ENCODE peak calls at places on chromosome 10, in nine cellular contexts. U is hepatocyte; P is NCI-H1694 treated with DMSO at 0.1 percent for 48 hours; I is epithelial cell of esophagus; F is activated CD4-positive, alpha-beta T cell treated with anti-CD3 and anti-CD28 coated beads, Interleukin-2, amount 50 U/mL, for 48 hours; X is ELF-1; H is HS-5; E is left cardiac atrium; Q is amniotic stem cell. A is an unnamed sample.

GRCh38 chr10:82150123-82150900 is 275.3 kb downstream of the NRG3 start:
- DNase-seq in Q (no peak), P (peak; percentile 35), F (no peak), H (no peak), I (no peak), E (peak; percentile 51), X (peak; percentile 71), U (peak; percentile 62), A (no peak)

GRCh38 chr10:49075743-49076142 is 39.6 kb downstream of the VSTM4 start:
- DNase-seq in H (no peak), I (no peak), P (no peak), X (no peak), Q (no peak), U (no peak), E (no peak), F (no peak), A (no peak)

GRCh38 chr10:44954962-44955361 is 4.6 kb upstream of the RASSF4 start:
- DNase-seq in E (no peak), U (no peak), P (no peak), I (no peak), F (no peak), Q (no peak), H (no peak), X (no peak), A (no peak)

GRCh38 chr10:29795856-29796255 is 161.1 kb upstream of the SVIL start:
- DNase-seq in F (no peak), U (no peak), X (no peak), E (no peak), I (no peak), H (no peak), Q (no peak), P (no peak), A (no peak)

GRCh38 chr10:97031459-97031858 is 154.3 kb downstream of the SLIT1 start:
- DNase-seq in I (no peak), P (no peak), F (no peak), H (no peak), E (no peak), Q (no peak), U (no peak), X (no peak), A (no peak)

GRCh38 chr10:9786576-9786975 is 1231.1 kb upstream of the CELF2 start:
- DNase-seq in F (no peak), H (peak; percentile 15), Q (no peak), P (no peak), E (no peak), I (peak; percentile 62), U (no peak), X (no peak), A (no peak)

GRCh38 chr10:88733215-88733614 is 26.6 kb upstream of the LIPN start:
- DNase-seq in Q (no peak), P (no peak), X (no peak), F (no peak), E (no peak), I (no peak), U (no peak), H (no peak), A (no peak)

GRCh38 chr10:52424343-52424742 is 110.3 kb downstream of the DKK1 start:
- DNase-seq in Q (no peak), F (no peak), I (no peak), P (no peak), U (no peak), H (no peak), E (no peak), X (no peak), A (no peak)

GRCh38 chr10:62545667-62546066 is 171.5 kb downstream of the ZNF365 start:
- DNase-seq in I (peak; percentile 29), E (peak; percentile 28), F (no peak), Q (no peak), X (no peak), U (no peak), P (no peak), H (peak; percentile 74), A (no peak)

GRCh38 chr10:59905066-59905734 is 1.2 kb downstream of the CCDC6 start:
- DNase-seq in U (peak; percentile 60), E (peak; percentile 58), F (peak; percentile 65), I (no peak), P (no peak), Q (no peak), H (no peak), X (peak; percentile 66), A (no peak)

GRCh38 chr10:24446739-24447138 is 237.8 kb downstream of the KIAA1217 start:
- DNase-seq in I (no peak), E (no peak), Q (no peak), U (no peak), X (no peak), F (no peak), H (no peak), P (no peak), A (no peak)

GRCh38 chr10:21315321-21316220 is 209.9 kb downstream of the SKIDA1 start:
- DNase-seq in U (peak; percentile 68), I (peak; percentile 91), P (no peak), H (no peak), E (peak; percentile 83), F (no peak), Q (peak; percentile 51), X (peak; percentile 86), A (no peak)

GRCh38 chr10:91567815-91568214 is 65.1 kb downstream of the PPP1R3C start:
- DNase-seq in P (no peak), H (no peak), E (no peak), I (peak; percentile 76), X (no peak), F (no peak), U (no peak), Q (no peak), A (no peak)

GRCh38 chr10:98556061-98556460 is 109.3 kb upstream of the HPS1 start:
- DNase-seq in P (no peak), X (no peak), E (no peak), F (no peak), U (no peak), H (no peak), I (no peak), Q (no peak), A (no peak)

GRCh38 chr10:132872658-132873057 is 69.7 kb downstream of the CFAP46 start:
- DNase-seq in F (no peak), H (no peak), I (no peak), Q (no peak), X (no peak), P (no peak), E (no peak), U (no peak), A (no peak)

GRCh38 chr10:11870461-11870780 is 47.3 kb downstream of the PROSER2 start:
- DNase-seq in E (no peak), F (no peak), U (no peak), P (no peak), X (peak; percentile 56), Q (no peak), I (no peak), H (no peak), A (no peak)

GRCh38 chr10:116836902-116837513 is 12.3 kb upstream of the ENO4 start:
- DNase-seq in E (no peak), U (no peak), I (no peak), X (no peak), F (no peak), P (no peak), Q (no peak), H (no peak), A (no peak)

GRCh38 chr10:89662596-89662995 is 17.6 kb upstream of the PANK1 start:
- DNase-seq in F (no peak), P (no peak), U (no peak), H (no peak), I (no peak), X (no peak), Q (no peak), E (no peak), A (no peak)

GRCh38 chr10:110083884-110084283 is 76.1 kb downstream of the ADD3 start:
- DNase-seq in E (no peak), F (no peak), Q (peak; percentile 36), X (no peak), U (peak; percentile 24), P (no peak), H (no peak), I (peak; percentile 29), A (no peak)

GRCh38 chr10:6185039-6185716 is 17.6 kb upstream of the PFKFB3 start:
- DNase-seq in U (no peak), E (no peak), Q (no peak), H (no peak), P (no peak), X (peak; percentile 63), F (peak; percentile 42), I (no peak), A (no peak)

GRCh38 chr10:101464518-101465085 is 110.6 kb downstream of the BTRC start:
- DNase-seq in X (no peak), U (no peak), H (no peak), F (no peak), P (no peak), Q (no peak), E (no peak), I (no peak), A (no peak)

GRCh38 chr10:103736763-103737162 is 118.6 kb downstream of the SH3PXD2A start:
- DNase-seq in H (no peak), I (peak; percentile 88), Q (no peak), E (no peak), X (peak; percentile 92), F (no peak), P (no peak), U (no peak), A (no peak)

A was measured in head of caudate nucleus.